ENCODE peak calls at places on chromosomes 7 and 10, in six cellular contexts. V is uterus, E is tibial artery, A is left lung, P is colonic mucosa, Y is heart left ventricle. X is an unnamed sample. For H3K36me3, the result is how much of the 10 kb centered on the place peaks cover.

GRCh38 chr10:73810735-73811465 is 498 bp downstream of the NDST2 start:
- DNase-seq in E (no peak), V (no peak), A (peak), P (peak), Y (peak), X (no peak)

GRCh38 chr7:14504134-14504533 is 398.4 kb downstream of the DGKB start:
- DNase-seq in Y (no peak), E (no peak), P (no peak), A (no peak), V (no peak), X (no peak)

GRCh38 chr10:50740351-50740688 is 584 bp downstream of the ASAH2B start:
- DNase-seq in P (no peak), E (no peak), A (no peak), V (peak), Y (peak), X (no peak)

GRCh38 chr10:32000937-32001336 is 55.3 kb downstream of the KIF5B start:
- DNase-seq in P (no peak), E (no peak), A (no peak), Y (no peak), V (no peak), X (no peak)

GRCh38 chr10:1632141-1632540 is 105.2 kb downstream of the ADARB2 start:
- DNase-seq in E (no peak), Y (no peak), P (no peak), V (no peak), A (no peak), X (no peak)

GRCh38 chr7:55570939-55571338 is 1.4 kb downstream of the VOPP1 start:
- DNase-seq in Y (no peak), A (no peak), P (no peak), E (no peak), V (no peak), X (no peak)

GRCh38 chr10:30862486-30862885 is 169.2 kb downstream of the ZNF438 start:
- DNase-seq in Y (no peak), E (no peak), A (no peak), V (no peak), P (no peak), X (no peak)

GRCh38 chr10:132257271-132257670 is 50.5 kb downstream of the STK32C start:
- DNase-seq in A (no peak), V (no peak), P (no peak), Y (no peak), E (no peak), X (no peak)

GRCh38 chr10:104090597-104090996 is 4.9 kb upstream of the COL17A1 start:
- DNase-seq in V (no peak), P (no peak), E (no peak), A (no peak), Y (no peak), X (no peak)

GRCh38 chr7:96418600-96418999 is 96.7 kb upstream of the SLC25A13 start:
- DNase-seq in Y (no peak), V (no peak), E (no peak), A (no peak), P (no peak), X (no peak)

GRCh38 chr7:28790467-28790866 is 167.7 kb downstream of the TRIL start:
- DNase-seq in Y (no peak), A (no peak), E (no peak), V (no peak), P (no peak), X (no peak)

GRCh38 chr7:128022631-128023532 is 8.4 kb downstream of the LRRC4 start:
- DNase-seq in Y (no peak), P (no peak), E (no peak), A (no peak), V (no peak), X (no peak)

GRCh38 chr7:74105992-74106391 is 22.4 kb downstream of the LIMK1 start:
- DNase-seq in A (no peak), E (no peak), P (no peak), Y (no peak), V (no peak), X (no peak)

GRCh38 chr7:111088328-111088727 is 2.6 kb upstream of the LRRN3 start:
- DNase-seq in Y (no peak), A (no peak), E (no peak), V (no peak), P (no peak), X (no peak)

GRCh38 chr10:4234661-4235060 is 449.7 kb upstream of the KLF6 start:
- DNase-seq in P (no peak), Y (no peak), V (no peak), A (no peak), E (no peak), X (no peak)

GRCh38 chr7:113247198-113247597 is 128.8 kb upstream of the SMIM30 start:
- DNase-seq in E (no peak), P (no peak), A (no peak), Y (no peak), V (no peak), X (no peak)

GRCh38 chr7:150668472-150668911 is 17.0 kb upstream of the GIMAP2 start:
- DNase-seq in Y (no peak), A (no peak), V (no peak), E (no peak), P (no peak), X (no peak)

GRCh38 chr7:17069146-17069545 is 187.4 kb upstream of the AGR3 start:
- DNase-seq in P (no peak), V (no peak), E (no peak), Y (no peak), A (no peak), X (no peak)

GRCh38 chr7:90387470-90388240 is 15.6 kb upstream of the CLDN12 start:
- DNase-seq in V (no peak), E (no peak), A (no peak), Y (no peak), P (no peak), X (no peak)

GRCh38 chr10:4909118-4909517 is 54.1 kb upstream of the AKR1C1 start:
- DNase-seq in P (no peak), A (no peak), E (no peak), V (no peak), Y (no peak), X (no peak)

GRCh38 chr7:1501487-1502270 is 2.5 kb downstream of the INTS1 start:
- DNase-seq in E (no peak), V (no peak), P (no peak), A (peak), Y (no peak), X (no peak)

GRCh38 chr7:1503816-1504775 is at the start of gene INTS1:
- DNase-seq in P (peak), A (peak), V (peak), E (peak), Y (peak), X (peak)

GRCh38 chr7:1503390-1503789 is 799 bp downstream of the INTS1 start:
- DNase-seq in E (no peak), A (no peak), P (no peak), Y (no peak), V (no peak), X (no peak)

GRCh38 chr7:1500064-1500807 is 4.0 kb downstream of the INTS1 start:
- DNase-seq in V (no peak), E (no peak), A (peak), Y (no peak), P (no peak), X (no peak)

GRCh38 chr7:1502845-1503244 is 1.3 kb downstream of the INTS1 start:
- DNase-seq in P (no peak), E (no peak), V (no peak), A (peak), Y (no peak), X (no peak)
- H3K36me3 ChIP-seq in P (under half), E (half or more), V (under half), A (half or more), Y (under half), X (under half)

DNA sequence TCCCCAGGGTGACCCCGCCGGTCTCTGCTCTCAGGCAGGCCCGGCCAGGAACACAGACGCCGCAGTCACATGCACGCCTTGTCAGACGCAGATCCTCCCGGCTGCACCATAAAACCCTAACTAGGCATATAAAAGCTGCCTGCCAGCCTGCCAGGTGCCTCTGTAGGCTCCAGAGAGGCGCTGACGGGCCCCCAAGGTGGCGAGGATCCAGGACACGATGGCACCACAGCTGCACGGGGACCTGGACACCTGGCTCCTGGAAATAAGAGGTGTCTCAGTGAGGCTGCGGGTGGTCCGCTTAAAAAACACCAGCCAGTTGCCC is 21.9 kb upstream of the GDF10 start:
- DNase-seq in E (no peak), P (peak), A (no peak), V (no peak), Y (no peak), X (no peak)
- H3K27ac ChIP-seq in E (no peak), P (no peak), A (no peak), V (no peak), Y (no peak), X (no peak)

GRCh38 chr7:135236727-135237126 is 3.1 kb downstream of the STRA8 start:
- DNase-seq in Y (no peak), A (no peak), P (no peak), E (no peak), V (no peak), X (no peak)

GRCh38 chr7:135240446-135240845 is 6.8 kb downstream of the STRA8 start:
- DNase-seq in P (no peak), V (no peak), A (no peak), E (no peak), Y (no peak), X (no peak)

GRCh38 chr7:135235841-135236240 is 2.2 kb downstream of the STRA8 start:
- DNase-seq in V (no peak), E (no peak), Y (no peak), A (no peak), P (no peak), X (no peak)

GRCh38 chr7:135239263-135239662 is 5.6 kb downstream of the STRA8 start:
- DNase-seq in Y (no peak), V (no peak), A (no peak), P (no peak), E (no peak), X (no peak)

DNA sequence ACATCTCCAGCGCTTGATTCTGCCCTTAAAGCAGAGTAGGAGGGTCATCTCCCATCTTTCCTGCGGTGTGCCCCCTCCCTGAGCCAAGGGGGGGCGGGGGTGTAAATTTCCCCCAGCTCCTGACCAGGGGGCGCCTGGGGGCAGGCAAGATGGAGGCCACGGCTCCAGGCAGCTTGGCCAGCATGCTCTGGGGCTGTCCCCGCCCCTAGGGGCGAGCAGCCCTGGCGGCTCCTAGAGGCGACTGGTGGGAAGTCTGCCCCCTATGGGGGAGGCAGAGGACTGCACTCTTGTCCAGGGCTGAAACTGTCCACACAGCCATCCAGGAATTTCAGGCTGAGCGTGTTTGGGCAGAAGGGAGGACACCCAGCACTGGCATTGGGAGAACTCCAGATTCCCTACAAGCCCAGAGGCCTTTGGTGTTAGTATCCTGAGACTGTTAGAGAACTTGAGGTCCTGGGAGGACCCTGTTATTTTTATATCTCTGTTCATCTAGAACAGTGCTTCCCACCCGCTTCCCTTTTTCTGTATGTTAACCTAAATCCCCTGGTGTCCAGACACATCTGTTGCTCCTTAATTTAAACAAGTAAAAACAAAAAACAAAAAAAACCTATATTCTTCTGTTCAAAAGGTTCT is 4.6 kb downstream of the STRA8 start:
- DNase-seq in E (no peak), V (no peak), P (no peak), Y (no peak), A (no peak), X (no peak)
- TF ChIP-seq CTCF in E (no peak), V (no peak), P (no peak), Y (no peak), A (no peak), X (peak)

GRCh38 chr7:66571568-66571967 is 57.1 kb upstream of the KCTD7 start:
- DNase-seq in E (no peak), V (no peak), P (no peak), Y (no peak), A (no peak), X (no peak)
- H3K36me3 ChIP-seq in E (half or more), V (under half), P (under half), Y (half or more), A (half or more), X (under half)

X was measured in thoracic aorta.